ENCODE peak calls at places on chromosomes 5 and 9, in eight cellular contexts. One of them, this sample, is unnamed.

GRCh38 chr5:98110270-98110669 is 663.2 kb upstream of the RGMB start:
- DNase-seq in AG04450: peak
- DNase-seq in central memory CD8-positive, alpha-beta T cell: no peak
- DNase-seq in SJSA1: peak
- DNase-seq in A549: no peak
- DNase-seq in erythroblast: no peak
- DNase-seq in mesendoderm: no peak
- DNase-seq in mucosa of descending colon: no peak
- DNase-seq in this sample: no peak

GRCh38 chr9:89223398-89223977 is 44.9 kb upstream of the SHC3 start:
- DNase-seq in AG04450: no peak
- DNase-seq in central memory CD8-positive, alpha-beta T cell: no peak
- DNase-seq in SJSA1: no peak
- DNase-seq in A549: no peak
- DNase-seq in erythroblast: no peak
- DNase-seq in mesendoderm: no peak
- DNase-seq in mucosa of descending colon: no peak
- DNase-seq in this sample: no peak

GRCh38 chr5:36202521-36202961 is 39.2 kb downstream of the NADK2 start:
- DNase-seq in AG04450: no peak
- DNase-seq in central memory CD8-positive, alpha-beta T cell: no peak
- DNase-seq in SJSA1: no peak
- DNase-seq in A549: no peak
- DNase-seq in erythroblast: no peak
- DNase-seq in mesendoderm: no peak
- DNase-seq in mucosa of descending colon: no peak
- DNase-seq in this sample: no peak

GRCh38 chr9:114286146-114286679 is 36.7 kb upstream of the ORM1 start:
- DNase-seq in AG04450: no peak
- DNase-seq in central memory CD8-positive, alpha-beta T cell: no peak
- DNase-seq in SJSA1: no peak
- DNase-seq in A549: no peak
- DNase-seq in erythroblast: no peak
- DNase-seq in mesendoderm: no peak
- DNase-seq in mucosa of descending colon: no peak
- DNase-seq in this sample: peak

GRCh38 chr5:27216367-27216941 is 178.1 kb upstream of the CDH9 start:
- DNase-seq in AG04450: no peak
- DNase-seq in central memory CD8-positive, alpha-beta T cell: no peak
- DNase-seq in SJSA1: no peak
- DNase-seq in A549: no peak
- DNase-seq in erythroblast: no peak
- DNase-seq in mesendoderm: no peak
- DNase-seq in mucosa of descending colon: no peak
- DNase-seq in this sample: no peak

GRCh38 chr5:132475531-132475930 is 15.0 kb downstream of the IRF1 start:
- DNase-seq in AG04450: no peak
- DNase-seq in central memory CD8-positive, alpha-beta T cell: no peak
- DNase-seq in SJSA1: no peak
- DNase-seq in A549: no peak
- DNase-seq in erythroblast: no peak
- DNase-seq in mesendoderm: no peak
- DNase-seq in mucosa of descending colon: peak
- DNase-seq in this sample: no peak

GRCh38 chr9:109861918-109862317 is 81.9 kb downstream of the PALM2AKAP2 start:
- DNase-seq in AG04450: no peak
- DNase-seq in central memory CD8-positive, alpha-beta T cell: no peak
- DNase-seq in SJSA1: no peak
- DNase-seq in A549: no peak
- DNase-seq in erythroblast: no peak
- DNase-seq in mesendoderm: no peak
- DNase-seq in mucosa of descending colon: no peak
- DNase-seq in this sample: no peak

GRCh38 chr5:14216902-14217301 is 73.8 kb downstream of the TRIO start:
- DNase-seq in AG04450: no peak
- DNase-seq in central memory CD8-positive, alpha-beta T cell: no peak
- DNase-seq in SJSA1: no peak
- DNase-seq in A549: no peak
- DNase-seq in erythroblast: no peak
- DNase-seq in mesendoderm: peak
- DNase-seq in mucosa of descending colon: no peak
- DNase-seq in this sample: peak

GRCh38 chr5:174734571-174735497 is 10.5 kb downstream of the MSX2 start:
- DNase-seq in AG04450: no peak
- DNase-seq in central memory CD8-positive, alpha-beta T cell: no peak
- DNase-seq in SJSA1: no peak
- DNase-seq in A549: no peak
- DNase-seq in erythroblast: no peak
- DNase-seq in mesendoderm: peak
- DNase-seq in mucosa of descending colon: no peak
- DNase-seq in this sample: peak

GRCh38 chr9:132609829-132610228 is 27.4 kb downstream of the BARHL1 start:
- DNase-seq in AG04450: peak
- DNase-seq in central memory CD8-positive, alpha-beta T cell: no peak
- DNase-seq in SJSA1: peak
- DNase-seq in A549: no peak
- DNase-seq in erythroblast: no peak
- DNase-seq in mesendoderm: no peak
- DNase-seq in mucosa of descending colon: no peak
- DNase-seq in this sample: peak

GRCh38 chr5:148005788-148006520 is 57.8 kb upstream of the SPINK5 start:
- DNase-seq in AG04450: no peak
- DNase-seq in central memory CD8-positive, alpha-beta T cell: no peak
- DNase-seq in SJSA1: no peak
- DNase-seq in A549: peak
- DNase-seq in erythroblast: peak
- DNase-seq in mesendoderm: peak
- DNase-seq in mucosa of descending colon: no peak
- DNase-seq in this sample: no peak

GRCh38 chr9:95138474-95138873 is 179.0 kb downstream of the FANCC start:
- DNase-seq in AG04450: no peak
- DNase-seq in central memory CD8-positive, alpha-beta T cell: no peak
- DNase-seq in SJSA1: no peak
- DNase-seq in A549: no peak
- DNase-seq in erythroblast: no peak
- DNase-seq in mesendoderm: peak
- DNase-seq in mucosa of descending colon: no peak
- DNase-seq in this sample: peak

GRCh38 chr9:114469091-114469853 is 36.0 kb downstream of the WHRN start:
- DNase-seq in AG04450: no peak
- DNase-seq in central memory CD8-positive, alpha-beta T cell: no peak
- DNase-seq in SJSA1: no peak
- DNase-seq in A549: no peak
- DNase-seq in erythroblast: no peak
- DNase-seq in mesendoderm: no peak
- DNase-seq in mucosa of descending colon: no peak
- DNase-seq in this sample: no peak

GRCh38 chr9:77903666-77904248 is 127.9 kb downstream of the GNAQ start:
- DNase-seq in AG04450: no peak
- DNase-seq in central memory CD8-positive, alpha-beta T cell: no peak
- DNase-seq in SJSA1: no peak
- DNase-seq in A549: no peak
- DNase-seq in erythroblast: peak
- DNase-seq in mesendoderm: peak
- DNase-seq in mucosa of descending colon: no peak
- DNase-seq in this sample: no peak

GRCh38 chr5:55319481-55319880 is 11.7 kb downstream of the MTREX start:
- DNase-seq in AG04450: no peak
- DNase-seq in central memory CD8-positive, alpha-beta T cell: no peak
- DNase-seq in SJSA1: no peak
- DNase-seq in A549: no peak
- DNase-seq in erythroblast: no peak
- DNase-seq in mesendoderm: no peak
- DNase-seq in mucosa of descending colon: no peak
- DNase-seq in this sample: no peak

GRCh38 chr5:178298283-178298807 is 65.7 kb upstream of the PHYKPL start:
- DNase-seq in AG04450: no peak
- DNase-seq in central memory CD8-positive, alpha-beta T cell: no peak
- DNase-seq in SJSA1: no peak
- DNase-seq in A549: no peak
- DNase-seq in erythroblast: no peak
- DNase-seq in mesendoderm: no peak
- DNase-seq in mucosa of descending colon: peak
- DNase-seq in this sample: peak